ENCODE peak calls at places on chromosomes 12 and 14, in seven cellular contexts. One of them, this sample, is unnamed. For H3K4me1 and H3K27me3, the result is how much of the 10 kb centered on the place peaks cover.

GRCh38 chr12:5718073-5718472 is 227.0 kb downstream of the ANO2 start:
- DNase-seq in Caco-2: no peak
- DNase-seq in tibial nerve: no peak
- DNase-seq in fibroblast of lung: no peak
- DNase-seq in mammary epithelial cell: no peak
- DNase-seq in transverse colon: no peak
- DNase-seq in right atrium auricular region: no peak
- DNase-seq in this sample: no peak

GRCh38 chr12:6819069-6820030 is 2.3 kb upstream of the GPR162 start:
- DNase-seq in mammary epithelial cell: no peak
- DNase-seq in fibroblast of lung: no peak
- DNase-seq in tibial nerve: no peak
- DNase-seq in right atrium auricular region: no peak
- DNase-seq in transverse colon: no peak
- DNase-seq in Caco-2: no peak
- DNase-seq in this sample: no peak

GRCh38 chr14:68476212-68476964 is 316.5 kb downstream of the ZFP36L1 start:
- DNase-seq in fibroblast of lung: peak
- DNase-seq in tibial nerve: peak
- DNase-seq in transverse colon: peak
- DNase-seq in Caco-2: no peak
- DNase-seq in right atrium auricular region: peak
- DNase-seq in mammary epithelial cell: peak
- DNase-seq in this sample: no peak

GRCh38 chr12:62517887-62518286 is 51.3 kb downstream of the MON2 start:
- DNase-seq in mammary epithelial cell: no peak
- DNase-seq in transverse colon: no peak
- DNase-seq in tibial nerve: no peak
- DNase-seq in right atrium auricular region: no peak
- DNase-seq in fibroblast of lung: no peak
- DNase-seq in Caco-2: no peak
- DNase-seq in this sample: no peak

GRCh38 chr14:104650057-104650980 is 39.1 kb upstream of the INF2 start:
- DNase-seq in tibial nerve: peak
- DNase-seq in right atrium auricular region: no peak
- DNase-seq in fibroblast of lung: peak
- DNase-seq in mammary epithelial cell: no peak
- DNase-seq in Caco-2: peak
- DNase-seq in transverse colon: peak
- DNase-seq in this sample: peak

GRCh38 chr12:5442251-5443006 is 10.5 kb downstream of the NTF3 start:
- DNase-seq in transverse colon: no peak
- DNase-seq in fibroblast of lung: peak
- DNase-seq in mammary epithelial cell: peak
- DNase-seq in Caco-2: peak
- DNase-seq in tibial nerve: no peak
- DNase-seq in right atrium auricular region: no peak
- DNase-seq in this sample: no peak

GRCh38 chr12:124240493-124240892 is 54.4 kb upstream of the RFLNA start:
- DNase-seq in transverse colon: no peak
- DNase-seq in Caco-2: peak
- DNase-seq in tibial nerve: no peak
- DNase-seq in fibroblast of lung: no peak
- DNase-seq in right atrium auricular region: no peak
- DNase-seq in mammary epithelial cell: peak
- DNase-seq in this sample: peak

GRCh38 chr14:104425171-104425681 is 154.3 kb upstream of the C14orf180 start:
- DNase-seq in transverse colon: no peak
- DNase-seq in mammary epithelial cell: no peak
- DNase-seq in Caco-2: no peak
- DNase-seq in fibroblast of lung: no peak
- DNase-seq in tibial nerve: no peak
- DNase-seq in right atrium auricular region: no peak
- DNase-seq in this sample: no peak

GRCh38 chr12:109532721-109533486 is 40.4 kb downstream of the MMAB start:
- DNase-seq in Caco-2: no peak
- DNase-seq in transverse colon: no peak
- DNase-seq in fibroblast of lung: no peak
- DNase-seq in mammary epithelial cell: no peak
- DNase-seq in right atrium auricular region: no peak
- DNase-seq in tibial nerve: no peak
- DNase-seq in this sample: no peak

DNA sequence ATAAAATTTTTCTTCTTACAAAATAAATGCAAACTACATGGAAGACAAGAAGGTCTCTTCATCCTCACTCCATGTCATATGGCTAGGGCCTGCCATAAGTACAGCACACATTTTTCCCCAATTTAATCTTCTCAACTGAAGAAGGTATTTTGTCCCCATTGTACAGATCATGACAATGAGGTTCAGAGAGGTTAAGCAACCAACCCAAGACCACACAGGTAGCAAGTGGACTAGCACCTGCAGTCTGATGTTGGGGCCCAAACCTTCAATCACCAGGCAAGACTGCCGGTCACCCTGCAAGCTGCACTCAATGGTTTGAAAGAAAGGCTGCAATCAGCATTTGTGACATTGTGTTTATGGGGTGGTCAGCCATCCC is 6.5 kb upstream of the MEG3 start:
- DNase-seq in transverse colon: no peak
- DNase-seq in tibial nerve: no peak
- DNase-seq in mammary epithelial cell: no peak
- DNase-seq in fibroblast of lung: no peak
- DNase-seq in Caco-2: no peak
- DNase-seq in right atrium auricular region: no peak
- DNase-seq in this sample: no peak
- H3K4me1 ChIP-seq in transverse colon: under half
- H3K4me1 ChIP-seq in tibial nerve: under half
- H3K4me1 ChIP-seq in mammary epithelial cell: under half
- H3K4me1 ChIP-seq in fibroblast of lung: under half
- H3K4me1 ChIP-seq in Caco-2: under half
- H3K4me1 ChIP-seq in right atrium auricular region: under half
- H3K4me1 ChIP-seq in this sample: under half

GRCh38 chr12:12095016-12095415 is 24.3 kb downstream of the BCL2L14 start:
- DNase-seq in fibroblast of lung: peak
- DNase-seq in transverse colon: no peak
- DNase-seq in Caco-2: no peak
- DNase-seq in mammary epithelial cell: no peak
- DNase-seq in right atrium auricular region: no peak
- DNase-seq in tibial nerve: no peak
- DNase-seq in this sample: no peak
- H3K27me3 ChIP-seq in fibroblast of lung: under half
- H3K27me3 ChIP-seq in transverse colon: under half
- H3K27me3 ChIP-seq in Caco-2: under half
- H3K27me3 ChIP-seq in mammary epithelial cell: under half
- H3K27me3 ChIP-seq in right atrium auricular region: under half
- H3K27me3 ChIP-seq in tibial nerve: under half
- H3K27me3 ChIP-seq in this sample: under half

DNA sequence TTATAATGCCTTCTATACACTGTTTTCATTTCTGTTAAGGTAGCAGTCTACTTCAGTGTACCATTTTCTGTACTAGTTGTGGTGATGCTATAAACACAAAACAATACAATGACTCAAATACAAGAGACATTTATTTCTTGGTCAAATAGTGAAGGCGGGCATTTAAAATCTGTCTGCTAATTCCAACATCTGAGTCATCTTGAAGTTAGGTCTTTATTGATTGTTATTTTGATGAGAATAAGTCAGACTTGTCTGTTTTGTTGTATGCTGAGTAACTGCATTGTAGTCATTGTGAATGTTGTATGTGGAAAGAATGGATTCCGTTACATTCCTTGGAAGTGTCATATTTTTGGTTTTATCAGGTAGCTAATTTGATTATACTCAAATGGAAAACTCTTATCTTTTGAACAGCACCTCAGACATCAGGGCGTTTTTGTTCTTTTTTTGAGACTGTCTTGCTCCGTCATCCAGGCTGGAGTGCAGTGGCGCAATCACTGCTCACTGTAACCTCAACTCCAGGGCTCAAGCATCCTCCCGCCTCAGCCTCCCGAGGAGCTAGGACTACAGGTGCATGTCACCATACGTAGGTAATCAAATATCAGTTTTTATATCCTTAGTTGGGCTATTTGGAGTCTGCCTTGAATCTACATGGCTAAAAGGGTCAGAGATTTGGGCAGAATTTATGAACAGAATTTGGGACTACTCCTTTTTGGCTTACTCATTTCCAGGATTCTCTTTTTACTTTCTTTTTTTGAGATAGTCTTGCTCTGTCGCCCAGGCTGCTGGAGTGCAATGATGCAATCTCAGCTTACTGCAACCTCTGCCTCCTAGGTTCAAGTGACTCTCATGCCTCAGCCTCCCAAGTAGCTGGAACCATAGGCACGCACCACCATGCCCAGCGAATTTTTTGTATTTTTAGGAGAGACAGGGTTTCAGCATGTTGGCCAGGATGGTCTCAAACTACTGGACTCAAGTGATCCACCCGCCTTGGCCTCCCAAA is 56.8 kb downstream of the PAPLN start:
- DNase-seq in fibroblast of lung: peak
- DNase-seq in right atrium auricular region: no peak
- DNase-seq in transverse colon: no peak
- DNase-seq in tibial nerve: no peak
- DNase-seq in mammary epithelial cell: no peak
- DNase-seq in Caco-2: no peak
- DNase-seq in this sample: no peak
- H3K4me1 ChIP-seq in fibroblast of lung: under half
- H3K4me1 ChIP-seq in right atrium auricular region: under half
- H3K4me1 ChIP-seq in transverse colon: under half
- H3K4me1 ChIP-seq in tibial nerve: under half
- H3K4me1 ChIP-seq in mammary epithelial cell: under half
- H3K4me1 ChIP-seq in Caco-2: under half
- H3K4me1 ChIP-seq in this sample: under half

GRCh38 chr14:53951661-53952265 is 4.9 kb downstream of the BMP4 start:
- DNase-seq in Caco-2: no peak
- DNase-seq in fibroblast of lung: no peak
- DNase-seq in right atrium auricular region: no peak
- DNase-seq in mammary epithelial cell: no peak
- DNase-seq in transverse colon: no peak
- DNase-seq in tibial nerve: no peak
- DNase-seq in this sample: no peak
- H3K27me3 ChIP-seq in Caco-2: under half
- H3K27me3 ChIP-seq in fibroblast of lung: under half
- H3K27me3 ChIP-seq in right atrium auricular region: under half
- H3K27me3 ChIP-seq in mammary epithelial cell: under half
- H3K27me3 ChIP-seq in transverse colon: half or more
- H3K27me3 ChIP-seq in tibial nerve: under half
- H3K27me3 ChIP-seq in this sample: under half

GRCh38 chr14:61233436-61233956 is 47.6 kb downstream of the TMEM30B start:
- DNase-seq in transverse colon: no peak
- DNase-seq in right atrium auricular region: no peak
- DNase-seq in Caco-2: no peak
- DNase-seq in tibial nerve: no peak
- DNase-seq in mammary epithelial cell: no peak
- DNase-seq in fibroblast of lung: no peak
- DNase-seq in this sample: no peak
- H3K4me1 ChIP-seq in transverse colon: under half
- H3K4me1 ChIP-seq in right atrium auricular region: under half
- H3K4me1 ChIP-seq in Caco-2: under half
- H3K4me1 ChIP-seq in tibial nerve: under half
- H3K4me1 ChIP-seq in mammary epithelial cell: under half
- H3K4me1 ChIP-seq in fibroblast of lung: under half
- H3K4me1 ChIP-seq in this sample: under half

GRCh38 chr12:81863406-81863805 is 104.3 kb upstream of the PPFIA2 start:
- DNase-seq in right atrium auricular region: no peak
- DNase-seq in mammary epithelial cell: no peak
- DNase-seq in transverse colon: no peak
- DNase-seq in fibroblast of lung: peak
- DNase-seq in Caco-2: no peak
- DNase-seq in tibial nerve: no peak
- DNase-seq in this sample: peak
- H3K27me3 ChIP-seq in right atrium auricular region: under half
- H3K27me3 ChIP-seq in mammary epithelial cell: under half
- H3K27me3 ChIP-seq in transverse colon: under half
- H3K27me3 ChIP-seq in fibroblast of lung: under half
- H3K27me3 ChIP-seq in Caco-2: under half
- H3K27me3 ChIP-seq in tibial nerve: under half
- H3K27me3 ChIP-seq in this sample: under half

DNA sequence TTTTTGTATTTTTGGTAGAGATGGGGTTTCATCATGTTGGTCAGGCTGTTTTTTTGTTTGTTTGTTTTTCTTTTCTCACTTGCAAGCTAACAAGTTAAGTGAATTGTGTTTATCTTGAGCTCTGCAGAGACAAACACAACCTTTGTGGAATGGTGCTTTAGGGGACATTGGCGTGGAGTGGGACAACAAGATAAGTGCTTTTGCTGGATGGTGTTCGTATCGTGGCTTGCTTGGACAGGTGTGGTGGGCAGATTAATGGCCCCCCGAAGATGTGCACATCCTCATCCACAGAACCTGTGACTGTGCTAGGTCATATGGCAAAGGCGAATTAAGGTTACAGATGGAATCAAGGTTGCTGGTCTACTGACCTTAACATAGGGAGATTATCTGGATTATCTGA is 7.0 kb downstream of the MLXIP start:
- DNase-seq in fibroblast of lung: no peak
- DNase-seq in Caco-2: no peak
- DNase-seq in right atrium auricular region: no peak
- DNase-seq in tibial nerve: no peak
- DNase-seq in mammary epithelial cell: no peak
- DNase-seq in transverse colon: no peak
- DNase-seq in this sample: no peak
- H3K4me1 ChIP-seq in fibroblast of lung: under half
- H3K4me1 ChIP-seq in Caco-2: under half
- H3K4me1 ChIP-seq in right atrium auricular region: under half
- H3K4me1 ChIP-seq in tibial nerve: half or more
- H3K4me1 ChIP-seq in mammary epithelial cell: under half
- H3K4me1 ChIP-seq in transverse colon: half or more
- H3K4me1 ChIP-seq in this sample: under half

This sample was measured in HAP-1.